ENCODE peak calls at places on chromosomes 13 and 19, in six cellular contexts. I is IMR-90, U is mesenchymal stem cell, R is H9, P is neuronal stem cell, J is H1. N is an unnamed sample.

GRCh38 chr19:48489608-48490216 is 20.5 kb downstream of the CYTH2 start:
- DNase-seq in J (peak; percentile 67), I (peak; percentile 39), P (no peak), R (peak; percentile 92), U (peak; percentile 65), N (peak; percentile 86)

GRCh38 chr13:33471182-33471581 is 185.6 kb upstream of the STARD13 start:
- DNase-seq in I (peak; percentile 69), J (no peak), U (peak; percentile 8), R (no peak), P (no peak), N (no peak)

GRCh38 chr19:16382775-16383543 is 58.3 kb downstream of the KLF2 start:
- DNase-seq in P (peak; percentile 58), I (peak; percentile 85), J (peak; percentile 61), U (peak; percentile 83), R (peak; percentile 90), N (peak; percentile 63)

GRCh38 chr19:15378529-15379082 is 981 bp downstream of the AKAP8 start:
- DNase-seq in R (no peak), J (no peak), U (peak; percentile 76), I (peak; percentile 41), P (peak; percentile 20), N (peak; percentile 50)

GRCh38 chr19:54245936-54246335 is 3.3 kb upstream of the LILRA6 start:
- DNase-seq in J (no peak), U (no peak), P (no peak), R (no peak), I (no peak), N (no peak)

GRCh38 chr19:30467239-30467638 is 95.1 kb downstream of the ZNF536 start:
- DNase-seq in R (no peak), I (no peak), J (no peak), P (no peak), U (no peak), N (no peak)

GRCh38 chr19:3210347-3211017 is 14.0 kb upstream of the CELF5 start:
- DNase-seq in U (peak; percentile 35), I (no peak), J (peak; percentile 34), P (no peak), R (peak; percentile 82), N (peak; percentile 82)

GRCh38 chr19:44684892-44685847 is 13.8 kb upstream of the CEACAM16 start:
- DNase-seq in I (peak; percentile 97), R (peak; percentile 51), P (peak; percentile 17), U (peak; percentile 100), J (no peak), N (no peak)

GRCh38 chr19:7953576-7953975 is 10.1 kb upstream of the TIMM44 start:
- DNase-seq in P (no peak), I (no peak), U (no peak), R (no peak), J (no peak), N (peak; percentile 43)

GRCh38 chr13:64347662-64348061 is 2882.5 kb downstream of the PCDH9 start:
- DNase-seq in U (no peak), I (peak; percentile 19), J (no peak), R (no peak), P (no peak), N (no peak)

GRCh38 chr19:1274081-1274851 is 1.1 kb upstream of the FAM174C start:
- DNase-seq in I (no peak), P (no peak), R (no peak), U (no peak), J (no peak), N (peak; percentile 81)

GRCh38 chr19:44806271-44806670 is 2.6 kb upstream of the BCAM start:
- DNase-seq in R (no peak), J (no peak), I (no peak), U (no peak), P (no peak), N (peak; percentile 73)

GRCh38 chr13:74047925-74048324 is 86.3 kb downstream of the KLF12 start:
- DNase-seq in J (no peak), U (peak; percentile 18), P (no peak), R (no peak), I (no peak), N (peak; percentile 4)

GRCh38 chr13:108944760-108945159 is 315.3 kb downstream of the MYO16 start:
- DNase-seq in R (no peak), I (no peak), J (no peak), U (peak; percentile 53), P (no peak), N (peak; percentile 35)

GRCh38 chr19:16315825-16316505 is 8.7 kb upstream of the KLF2 start:
- DNase-seq in R (no peak), P (no peak), J (no peak), I (peak; percentile 99), U (peak; percentile 99), N (peak; percentile 87)

GRCh38 chr19:55089279-55089944 is 13.7 kb downstream of the EPS8L1 start:
- DNase-seq in I (no peak), P (no peak), U (no peak), R (no peak), J (no peak), N (no peak)

GRCh38 chr13:108227651-108228272 is 9.6 kb downstream of the ABHD13 start:
- DNase-seq in I (peak; percentile 52), J (no peak), R (no peak), U (peak; percentile 46), P (no peak), N (peak; percentile 72)

GRCh38 chr13:96091164-96091931 is 1.4 kb downstream of the HS6ST3 start:
- DNase-seq in R (peak; percentile 64), U (no peak), J (no peak), P (peak; percentile 20), I (no peak), N (no peak)

GRCh38 chr19:1811942-1812425 is at the start of gene ATP8B3:
- DNase-seq in P (no peak), U (no peak), J (no peak), I (no peak), R (no peak), N (no peak)

GRCh38 chr13:102704238-102704750 is 9.4 kb upstream of the METTL21C start:
- DNase-seq in I (no peak), P (no peak), U (no peak), R (no peak), J (no peak), N (peak; percentile 96)

DNA sequence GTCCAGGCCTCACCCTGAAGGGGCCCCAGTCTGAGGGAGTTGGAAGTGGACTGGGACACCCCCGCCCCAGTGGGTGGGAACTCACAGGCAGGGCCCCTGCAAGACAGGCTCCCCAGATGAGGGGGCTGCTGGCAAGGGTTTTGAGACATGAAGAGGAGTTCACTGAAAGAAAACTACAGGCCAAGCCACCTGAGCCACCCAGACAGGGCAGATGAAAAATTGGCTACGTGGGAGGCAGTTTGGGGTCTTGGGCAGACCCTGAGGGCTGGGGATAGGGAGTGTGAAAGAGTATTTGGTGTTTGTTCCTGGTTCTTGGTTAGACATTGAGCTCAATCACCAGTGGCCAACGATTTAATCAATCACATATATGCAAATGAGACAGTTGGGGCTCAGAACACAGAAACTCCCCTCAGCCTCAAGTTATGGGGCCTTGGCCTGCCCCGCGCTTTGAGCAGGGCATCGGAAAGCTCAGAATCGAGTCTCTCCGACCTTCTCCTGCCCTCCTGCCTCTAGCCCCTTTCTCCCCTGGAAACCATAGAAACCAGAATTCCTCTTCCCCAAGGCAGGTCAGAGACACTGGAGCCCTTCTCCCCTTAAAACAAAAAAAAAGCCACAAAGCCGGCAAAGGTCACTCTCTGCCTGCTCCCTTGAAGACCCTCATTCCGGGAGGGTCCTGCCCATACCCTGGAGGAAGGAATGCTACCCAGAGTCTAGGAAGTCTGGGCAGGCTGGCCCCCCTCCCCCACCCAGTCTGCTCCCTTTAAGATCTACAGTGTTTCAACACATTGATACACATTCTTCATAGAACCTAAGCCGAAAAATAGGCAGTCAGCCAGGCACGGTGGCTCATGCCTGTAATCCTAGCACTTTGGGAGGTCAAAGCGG is 1.3 kb upstream of the ISYNA1 start:
- DNase-seq in P (no peak), U (peak; percentile 63), I (peak; percentile 77), J (no peak), R (no peak), N (peak; percentile 15)
- H4K8ac ChIP-seq in P (no peak overlapping the region), U (no peak overlapping the region), I (no peak overlapping the region), J (peak overlapping the region; percentile 36), R (no peak overlapping the region), N (peak overlapping the region; percentile 96)

GRCh38 chr13:37201081-37201480 is 95.6 kb upstream of the CSNK1A1L start:
- DNase-seq in J (no peak), U (no peak), P (no peak), I (no peak), R (no peak), N (no peak)
- H3K14ac ChIP-seq in J (no peak overlapping the region), U (no peak overlapping the region), P (no peak overlapping the region), I (peak overlapping the region; percentile 10), R (no peak overlapping the region), N (no peak overlapping the region)

DNA sequence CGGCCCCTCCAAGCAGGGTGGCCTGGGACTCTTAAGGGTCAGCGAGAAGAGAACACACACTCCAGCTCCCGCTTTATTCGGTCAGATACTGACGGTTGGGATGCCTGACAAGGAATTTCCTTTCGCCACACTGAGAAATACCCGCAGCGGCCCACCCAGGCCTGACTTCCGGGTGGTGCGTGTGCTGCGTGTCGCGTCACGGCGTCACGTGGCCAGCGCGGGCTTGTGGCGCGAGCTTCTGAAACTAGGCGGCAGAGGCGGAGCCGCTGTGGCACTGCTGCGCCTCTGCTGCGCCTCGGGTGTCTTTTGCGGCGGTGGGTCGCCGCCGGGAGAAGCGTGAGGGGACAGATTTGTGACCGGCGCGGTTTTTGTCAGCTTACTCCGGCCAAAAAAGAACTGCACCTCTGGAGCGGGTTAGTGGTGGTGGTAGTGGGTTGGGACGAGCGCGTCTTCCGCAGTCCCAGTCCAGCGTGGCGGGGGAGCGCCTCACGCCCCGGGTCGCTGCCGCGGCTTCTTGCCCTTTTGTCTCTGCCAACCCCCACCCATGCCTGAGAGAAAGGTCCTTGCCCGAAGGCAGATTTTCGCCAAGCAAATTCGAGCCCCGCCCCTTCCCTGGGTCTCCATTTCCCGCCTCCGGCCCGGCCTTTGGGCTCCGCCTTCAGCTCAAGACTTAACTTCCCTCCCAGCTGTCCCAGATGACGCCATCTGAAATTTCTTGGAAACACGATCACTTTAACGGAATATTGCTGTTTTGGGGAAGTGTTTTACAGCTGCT is at the start of the genes BRCA2 and ZAR1L:
- DNase-seq in P (peak; percentile 66), I (peak; percentile 87), U (peak; percentile 93), J (peak; percentile 68), R (peak; percentile 87), N (peak; percentile 95)
- H4K8ac ChIP-seq in P (no peak within 1 kb of the TSS), I (peak within 1 kb of the TSS; percentile 100), U (peak within 1 kb of the TSS; percentile 100), J (peak within 1 kb of the TSS; percentile 96), R (peak within 1 kb of the TSS; percentile 98), N (peak within 1 kb of the TSS; percentile 84)

GRCh38 chr13:23710366-23710765 is 140.2 kb downstream of the TNFRSF19 start:
- DNase-seq in I (peak; percentile 24), R (no peak), U (no peak), P (no peak), J (no peak), N (no peak)

GRCh38 chr13:23705578-23705977 is 135.4 kb downstream of the TNFRSF19 start:
- DNase-seq in J (no peak), U (no peak), I (peak; percentile 68), R (no peak), P (no peak), N (no peak)

GRCh38 chr13:23711355-23711754 is 141.1 kb downstream of the TNFRSF19 start:
- DNase-seq in P (no peak), R (no peak), I (no peak), J (no peak), U (no peak), N (no peak)

GRCh38 chr13:23707674-23708073 is 137.5 kb downstream of the TNFRSF19 start:
- DNase-seq in J (no peak), R (no peak), P (no peak), I (peak; percentile 49), U (no peak), N (no peak)

DNA sequence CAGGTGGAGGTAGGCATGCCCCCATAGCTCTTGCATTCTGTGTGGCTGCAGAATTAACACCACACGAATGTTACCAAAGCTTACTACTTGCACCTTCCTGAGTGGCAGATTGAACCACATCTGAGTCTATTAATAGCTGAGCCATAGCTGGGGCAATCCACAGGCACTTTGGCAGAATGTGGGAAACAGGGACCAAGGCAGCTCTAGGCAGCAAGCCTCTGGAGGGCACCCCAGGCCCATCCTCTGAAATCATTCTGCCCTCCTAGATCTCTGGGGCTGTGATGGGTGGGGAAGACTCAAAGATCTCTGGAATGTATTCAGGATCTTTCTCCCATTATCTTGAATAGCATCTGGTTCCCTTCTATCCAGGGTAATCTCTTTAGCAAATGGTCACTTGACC is 139.3 kb downstream of the TNFRSF19 start:
- DNase-seq in U (no peak), P (no peak), J (no peak), I (peak; percentile 25), R (no peak), N (no peak)
- H3K14ac ChIP-seq in U (no peak overlapping the region), P (no peak overlapping the region), J (no peak overlapping the region), I (peak overlapping the region; percentile 63), R (no peak overlapping the region), N (no peak overlapping the region)